ENCODE peak calls at places on chromosomes 12 and 14, in eight cellular contexts. One of them, this sample, is unnamed. For H3K9me3, the result is how much of the 10 kb centered on the place peaks cover.

GRCh38 chr14:103109789-103110415 is 13.4 kb upstream of the TNFAIP2 start:
- DNase-seq in Peyer's patch: no peak
- DNase-seq in SK-N-SH: no peak
- DNase-seq in CD8-positive, alpha-beta memory T cell: no peak
- DNase-seq in pancreas: peak
- DNase-seq in cardiac muscle cell: peak
- DNase-seq in CD4-positive, alpha-beta T cell: no peak
- DNase-seq in AG04450: peak
- DNase-seq in this sample: no peak

GRCh38 chr12:44873898-44874297 is 2.2 kb downstream of the NELL2 start:
- DNase-seq in CD4-positive, alpha-beta T cell: no peak
- DNase-seq in Peyer's patch: no peak
- DNase-seq in AG04450: no peak
- DNase-seq in pancreas: no peak
- DNase-seq in cardiac muscle cell: peak
- DNase-seq in CD8-positive, alpha-beta memory T cell: no peak
- DNase-seq in SK-N-SH: peak
- DNase-seq in this sample: no peak

GRCh38 chr12:45343269-45344051 is 127.6 kb downstream of the ANO6 start:
- DNase-seq in cardiac muscle cell: peak
- DNase-seq in SK-N-SH: no peak
- DNase-seq in AG04450: no peak
- DNase-seq in CD4-positive, alpha-beta T cell: no peak
- DNase-seq in pancreas: no peak
- DNase-seq in CD8-positive, alpha-beta memory T cell: no peak
- DNase-seq in Peyer's patch: no peak
- DNase-seq in this sample: no peak

GRCh38 chr12:103043531-103044445 is 86.3 kb downstream of the ASCL1 start:
- DNase-seq in CD4-positive, alpha-beta T cell: no peak
- DNase-seq in AG04450: no peak
- DNase-seq in SK-N-SH: no peak
- DNase-seq in CD8-positive, alpha-beta memory T cell: no peak
- DNase-seq in Peyer's patch: no peak
- DNase-seq in cardiac muscle cell: no peak
- DNase-seq in pancreas: no peak
- DNase-seq in this sample: no peak

GRCh38 chr12:11581179-11581755 is 68.2 kb upstream of the ETV6 start:
- DNase-seq in CD4-positive, alpha-beta T cell: peak
- DNase-seq in SK-N-SH: peak
- DNase-seq in CD8-positive, alpha-beta memory T cell: peak
- DNase-seq in cardiac muscle cell: peak
- DNase-seq in pancreas: peak
- DNase-seq in AG04450: peak
- DNase-seq in Peyer's patch: no peak
- DNase-seq in this sample: peak

GRCh38 chr14:68807148-68807600 is 14.3 kb upstream of the ZFP36L1 start:
- DNase-seq in AG04450: peak
- DNase-seq in SK-N-SH: peak
- DNase-seq in pancreas: peak
- DNase-seq in cardiac muscle cell: peak
- DNase-seq in CD8-positive, alpha-beta memory T cell: no peak
- DNase-seq in CD4-positive, alpha-beta T cell: no peak
- DNase-seq in Peyer's patch: peak
- DNase-seq in this sample: no peak

GRCh38 chr12:124713041-124713435 is 145.6 kb upstream of the NCOR2 start:
- DNase-seq in pancreas: no peak
- DNase-seq in AG04450: no peak
- DNase-seq in CD4-positive, alpha-beta T cell: no peak
- DNase-seq in SK-N-SH: no peak
- DNase-seq in Peyer's patch: no peak
- DNase-seq in cardiac muscle cell: peak
- DNase-seq in CD8-positive, alpha-beta memory T cell: no peak
- DNase-seq in this sample: no peak

GRCh38 chr12:66035289-66035961 is 95.1 kb downstream of the LLPH start:
- DNase-seq in pancreas: no peak
- DNase-seq in Peyer's patch: no peak
- DNase-seq in CD4-positive, alpha-beta T cell: no peak
- DNase-seq in CD8-positive, alpha-beta memory T cell: no peak
- DNase-seq in AG04450: no peak
- DNase-seq in SK-N-SH: no peak
- DNase-seq in cardiac muscle cell: peak
- DNase-seq in this sample: no peak

GRCh38 chr12:116053479-116054195 is 223.9 kb downstream of the MED13L start:
- DNase-seq in CD4-positive, alpha-beta T cell: no peak
- DNase-seq in cardiac muscle cell: peak
- DNase-seq in AG04450: no peak
- DNase-seq in Peyer's patch: no peak
- DNase-seq in pancreas: no peak
- DNase-seq in SK-N-SH: no peak
- DNase-seq in CD8-positive, alpha-beta memory T cell: no peak
- DNase-seq in this sample: no peak

GRCh38 chr12:30437044-30437443 is 258.6 kb downstream of the IPO8 start:
- DNase-seq in pancreas: no peak
- DNase-seq in Peyer's patch: no peak
- DNase-seq in SK-N-SH: no peak
- DNase-seq in cardiac muscle cell: peak
- DNase-seq in CD4-positive, alpha-beta T cell: no peak
- DNase-seq in AG04450: no peak
- DNase-seq in CD8-positive, alpha-beta memory T cell: no peak
- DNase-seq in this sample: no peak

GRCh38 chr12:10668526-10668925 is 5.3 kb downstream of the STYK1 start:
- DNase-seq in cardiac muscle cell: no peak
- DNase-seq in CD8-positive, alpha-beta memory T cell: no peak
- DNase-seq in SK-N-SH: no peak
- DNase-seq in CD4-positive, alpha-beta T cell: no peak
- DNase-seq in pancreas: no peak
- DNase-seq in Peyer's patch: no peak
- DNase-seq in AG04450: no peak
- DNase-seq in this sample: no peak

GRCh38 chr12:50017047-50017446 is 8.2 kb downstream of the RACGAP1 start:
- DNase-seq in CD4-positive, alpha-beta T cell: no peak
- DNase-seq in Peyer's patch: no peak
- DNase-seq in AG04450: peak
- DNase-seq in pancreas: peak
- DNase-seq in SK-N-SH: no peak
- DNase-seq in CD8-positive, alpha-beta memory T cell: no peak
- DNase-seq in cardiac muscle cell: peak
- DNase-seq in this sample: no peak

GRCh38 chr12:50018968-50019367 is 6.3 kb downstream of the RACGAP1 start:
- DNase-seq in SK-N-SH: no peak
- DNase-seq in AG04450: no peak
- DNase-seq in CD4-positive, alpha-beta T cell: no peak
- DNase-seq in pancreas: no peak
- DNase-seq in CD8-positive, alpha-beta memory T cell: no peak
- DNase-seq in Peyer's patch: no peak
- DNase-seq in cardiac muscle cell: no peak
- DNase-seq in this sample: no peak

GRCh38 chr12:50013361-50014147 is 11.7 kb downstream of the RACGAP1 start:
- DNase-seq in pancreas: no peak
- DNase-seq in SK-N-SH: no peak
- DNase-seq in AG04450: no peak
- DNase-seq in CD4-positive, alpha-beta T cell: no peak
- DNase-seq in CD8-positive, alpha-beta memory T cell: no peak
- DNase-seq in cardiac muscle cell: no peak
- DNase-seq in Peyer's patch: no peak
- DNase-seq in this sample: no peak

GRCh38 chr12:50017653-50018052 is 7.6 kb downstream of the RACGAP1 start:
- DNase-seq in Peyer's patch: no peak
- DNase-seq in AG04450: no peak
- DNase-seq in cardiac muscle cell: peak
- DNase-seq in CD8-positive, alpha-beta memory T cell: no peak
- DNase-seq in pancreas: no peak
- DNase-seq in SK-N-SH: no peak
- DNase-seq in CD4-positive, alpha-beta T cell: no peak
- DNase-seq in this sample: no peak

DNA sequence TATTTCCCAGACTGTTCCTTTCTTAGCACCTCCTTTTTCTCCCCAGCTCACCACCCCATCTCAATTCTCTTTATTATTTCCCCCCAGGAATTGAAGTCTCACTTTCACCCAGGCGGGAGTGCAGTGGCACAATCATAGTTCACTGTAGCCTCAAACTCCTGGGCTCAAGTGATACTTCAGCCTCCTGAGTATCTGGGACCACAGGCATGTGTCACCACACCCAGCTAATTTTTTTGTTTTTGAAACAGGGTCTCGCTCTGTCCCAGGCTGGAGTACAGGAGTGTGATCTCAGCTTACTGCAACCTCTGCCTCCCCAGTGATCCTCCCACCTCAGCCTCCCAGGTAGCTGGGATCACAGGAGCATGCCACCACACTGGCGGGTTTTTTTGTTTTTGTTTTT is 11.0 kb downstream of the RACGAP1 start:
- DNase-seq in pancreas: no peak
- DNase-seq in Peyer's patch: no peak
- DNase-seq in SK-N-SH: no peak
- DNase-seq in AG04450: no peak
- DNase-seq in CD8-positive, alpha-beta memory T cell: no peak
- DNase-seq in cardiac muscle cell: no peak
- DNase-seq in CD4-positive, alpha-beta T cell: no peak
- DNase-seq in this sample: no peak
- H3K27ac ChIP-seq in pancreas: no peak
- H3K27ac ChIP-seq in Peyer's patch: no peak
- H3K27ac ChIP-seq in SK-N-SH: no peak
- H3K27ac ChIP-seq in AG04450: no peak
- H3K27ac ChIP-seq in CD8-positive, alpha-beta memory T cell: no peak
- H3K27ac ChIP-seq in cardiac muscle cell: no peak
- H3K27ac ChIP-seq in CD4-positive, alpha-beta T cell: no peak
- H3K27ac ChIP-seq in this sample: no peak

GRCh38 chr14:106393742-106394141 is 867.4 kb downstream of the TMEM121 start:
- DNase-seq in SK-N-SH: no peak
- DNase-seq in Peyer's patch: no peak
- DNase-seq in CD8-positive, alpha-beta memory T cell: no peak
- DNase-seq in AG04450: no peak
- DNase-seq in cardiac muscle cell: no peak
- DNase-seq in CD4-positive, alpha-beta T cell: no peak
- DNase-seq in pancreas: no peak
- DNase-seq in this sample: no peak

GRCh38 chr14:106395460-106396050 is 869.2 kb downstream of the TMEM121 start:
- DNase-seq in CD4-positive, alpha-beta T cell: no peak
- DNase-seq in cardiac muscle cell: no peak
- DNase-seq in CD8-positive, alpha-beta memory T cell: no peak
- DNase-seq in pancreas: no peak
- DNase-seq in AG04450: no peak
- DNase-seq in SK-N-SH: no peak
- DNase-seq in Peyer's patch: no peak
- DNase-seq in this sample: no peak

GRCh38 chr14:106390401-106390800 is 864.0 kb downstream of the TMEM121 start:
- DNase-seq in pancreas: no peak
- DNase-seq in AG04450: no peak
- DNase-seq in CD4-positive, alpha-beta T cell: no peak
- DNase-seq in SK-N-SH: no peak
- DNase-seq in cardiac muscle cell: no peak
- DNase-seq in CD8-positive, alpha-beta memory T cell: no peak
- DNase-seq in Peyer's patch: no peak
- DNase-seq in this sample: no peak

DNA sequence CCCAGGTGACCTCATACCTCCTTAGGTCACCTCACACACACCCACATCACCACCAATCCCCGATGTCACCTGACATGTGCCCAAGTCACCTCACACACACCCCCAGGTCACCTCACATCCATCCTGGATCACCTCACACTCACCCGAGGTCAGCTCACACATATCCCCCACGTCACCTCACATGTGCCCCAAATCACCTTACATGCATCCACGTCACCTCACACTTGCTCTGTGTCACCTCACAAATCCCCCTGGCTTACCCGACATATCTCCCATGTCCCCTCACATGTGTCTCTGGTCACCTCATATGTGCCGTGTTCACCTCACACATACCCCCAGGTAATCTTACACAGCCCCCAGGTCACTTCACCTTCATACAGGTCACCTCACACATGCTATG is 864.6 kb downstream of the TMEM121 start:
- DNase-seq in pancreas: no peak
- DNase-seq in CD4-positive, alpha-beta T cell: no peak
- DNase-seq in CD8-positive, alpha-beta memory T cell: no peak
- DNase-seq in AG04450: no peak
- DNase-seq in SK-N-SH: no peak
- DNase-seq in cardiac muscle cell: no peak
- DNase-seq in Peyer's patch: no peak
- DNase-seq in this sample: no peak
- H3K9me3 ChIP-seq in pancreas: under half
- H3K9me3 ChIP-seq in CD4-positive, alpha-beta T cell: under half
- H3K9me3 ChIP-seq in CD8-positive, alpha-beta memory T cell: under half
- H3K9me3 ChIP-seq in AG04450: under half
- H3K9me3 ChIP-seq in SK-N-SH: under half
- H3K9me3 ChIP-seq in cardiac muscle cell: under half
- H3K9me3 ChIP-seq in Peyer's patch: under half
- H3K9me3 ChIP-seq in this sample: under half

DNA sequence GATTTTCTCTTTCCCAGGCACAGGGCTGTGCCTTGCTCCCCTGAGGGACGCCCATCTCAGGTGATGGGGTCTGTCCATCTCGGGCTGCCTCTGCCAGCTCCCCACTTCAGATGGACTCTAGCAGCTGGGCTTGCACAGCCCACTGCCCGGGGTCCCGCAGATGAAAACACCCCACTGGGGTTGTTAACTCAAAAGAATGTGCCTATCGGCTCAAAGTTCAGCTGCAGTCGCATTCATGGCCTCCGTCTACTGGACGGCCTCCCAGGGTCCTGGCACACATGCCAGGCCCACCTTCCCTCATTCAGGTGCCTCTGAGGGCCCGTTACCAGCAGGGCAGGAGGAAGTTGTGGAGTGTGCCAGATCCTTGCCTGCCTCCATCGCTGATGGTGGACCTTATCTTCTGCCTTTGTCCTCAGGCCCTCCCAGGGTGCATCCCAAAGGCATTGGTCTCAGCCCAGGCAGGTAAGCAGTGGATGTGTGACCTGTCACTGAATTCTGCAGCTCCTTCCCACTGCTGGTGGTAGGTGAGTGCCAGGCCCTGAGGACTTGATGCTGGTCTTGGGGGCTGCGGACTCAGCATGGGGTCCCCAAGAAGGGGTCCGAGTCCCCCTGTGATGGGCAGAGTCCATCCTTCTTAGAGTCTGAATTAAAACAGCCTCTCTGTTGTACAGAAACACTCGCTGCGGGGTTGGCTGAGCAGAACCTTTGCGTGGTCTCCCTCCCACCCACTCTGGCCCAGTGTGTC is 324.6 kb upstream of the DIO3 start:
- DNase-seq in AG04450: no peak
- DNase-seq in Peyer's patch: no peak
- DNase-seq in cardiac muscle cell: no peak
- DNase-seq in CD8-positive, alpha-beta memory T cell: no peak
- DNase-seq in pancreas: no peak
- DNase-seq in CD4-positive, alpha-beta T cell: no peak
- DNase-seq in SK-N-SH: no peak
- DNase-seq in this sample: no peak
- H3K27ac ChIP-seq in AG04450: no peak
- H3K27ac ChIP-seq in Peyer's patch: no peak
- H3K27ac ChIP-seq in cardiac muscle cell: no peak
- H3K27ac ChIP-seq in CD8-positive, alpha-beta memory T cell: no peak
- H3K27ac ChIP-seq in pancreas: no peak
- H3K27ac ChIP-seq in CD4-positive, alpha-beta T cell: no peak
- H3K27ac ChIP-seq in SK-N-SH: peak
- H3K27ac ChIP-seq in this sample: no peak

GRCh38 chr12:109673379-109673778 is 40.2 kb upstream of the FAM222A start:
- DNase-seq in CD8-positive, alpha-beta memory T cell: no peak
- DNase-seq in AG04450: no peak
- DNase-seq in CD4-positive, alpha-beta T cell: no peak
- DNase-seq in SK-N-SH: no peak
- DNase-seq in Peyer's patch: no peak
- DNase-seq in cardiac muscle cell: no peak
- DNase-seq in pancreas: no peak
- DNase-seq in this sample: no peak
- H3K9me3 ChIP-seq in CD8-positive, alpha-beta memory T cell: under half
- H3K9me3 ChIP-seq in AG04450: under half
- H3K9me3 ChIP-seq in CD4-positive, alpha-beta T cell: under half
- H3K9me3 ChIP-seq in SK-N-SH: under half
- H3K9me3 ChIP-seq in Peyer's patch: under half
- H3K9me3 ChIP-seq in cardiac muscle cell: under half
- H3K9me3 ChIP-seq in pancreas: under half
- H3K9me3 ChIP-seq in this sample: under half

This sample was measured in CD8-positive, alpha-beta T cell.